ENCODE peak calls at places on chromosomes 11 and 22, in eight cellular contexts. One of them, this sample, is unnamed.

GRCh38 chr22:39527481-39527961 is 5.0 kb downstream of the RPS19BP1 start:
- DNase-seq in CMK: no peak
- DNase-seq in HFFc6: no peak
- DNase-seq in activated CD4-positive, alpha-beta T cell treated with anti-CD3 and anti-CD28 coated beads, Interleukin-2, amount 50 U/mL, for 24 hours: no peak
- DNase-seq in skeletal muscle cell: no peak
- DNase-seq in T-helper 9 cell: no peak
- DNase-seq in fibroblast of mammary gland: no peak
- DNase-seq in heart right ventricle: no peak
- DNase-seq in this sample: no peak

GRCh38 chr11:57407521-57407920 is 17.1 kb upstream of the PRG2 start:
- DNase-seq in CMK: no peak
- DNase-seq in HFFc6: no peak
- DNase-seq in activated CD4-positive, alpha-beta T cell treated with anti-CD3 and anti-CD28 coated beads, Interleukin-2, amount 50 U/mL, for 24 hours: no peak
- DNase-seq in skeletal muscle cell: no peak
- DNase-seq in T-helper 9 cell: no peak
- DNase-seq in fibroblast of mammary gland: no peak
- DNase-seq in heart right ventricle: no peak
- DNase-seq in this sample: no peak

GRCh38 chr11:113521737-113522517 is 46.7 kb upstream of the DRD2 start:
- DNase-seq in CMK: no peak
- DNase-seq in HFFc6: no peak
- DNase-seq in activated CD4-positive, alpha-beta T cell treated with anti-CD3 and anti-CD28 coated beads, Interleukin-2, amount 50 U/mL, for 24 hours: no peak
- DNase-seq in skeletal muscle cell: no peak
- DNase-seq in T-helper 9 cell: no peak
- DNase-seq in fibroblast of mammary gland: no peak
- DNase-seq in heart right ventricle: no peak
- DNase-seq in this sample: no peak

GRCh38 chr11:1772270-1773130 is 8.8 kb upstream of the CTSD start:
- DNase-seq in CMK: peak; percentile 58
- DNase-seq in HFFc6: peak; percentile 89
- DNase-seq in activated CD4-positive, alpha-beta T cell treated with anti-CD3 and anti-CD28 coated beads, Interleukin-2, amount 50 U/mL, for 24 hours: peak; percentile 35
- DNase-seq in skeletal muscle cell: peak; percentile 92
- DNase-seq in T-helper 9 cell: no peak
- DNase-seq in fibroblast of mammary gland: peak; percentile 93
- DNase-seq in heart right ventricle: peak; percentile 34
- DNase-seq in this sample: peak; percentile 28

GRCh38 chr11:96464695-96465307 is 75.0 kb downstream of the JRKL start:
- DNase-seq in CMK: peak; percentile 52
- DNase-seq in HFFc6: peak; percentile 70
- DNase-seq in activated CD4-positive, alpha-beta T cell treated with anti-CD3 and anti-CD28 coated beads, Interleukin-2, amount 50 U/mL, for 24 hours: no peak
- DNase-seq in skeletal muscle cell: peak; percentile 38
- DNase-seq in T-helper 9 cell: no peak
- DNase-seq in fibroblast of mammary gland: peak; percentile 80
- DNase-seq in heart right ventricle: no peak
- DNase-seq in this sample: no peak

GRCh38 chr11:96748639-96749370 is 359.0 kb downstream of the JRKL start:
- DNase-seq in CMK: no peak
- DNase-seq in HFFc6: peak; percentile 69
- DNase-seq in activated CD4-positive, alpha-beta T cell treated with anti-CD3 and anti-CD28 coated beads, Interleukin-2, amount 50 U/mL, for 24 hours: no peak
- DNase-seq in skeletal muscle cell: peak; percentile 4
- DNase-seq in T-helper 9 cell: no peak
- DNase-seq in fibroblast of mammary gland: peak; percentile 45
- DNase-seq in heart right ventricle: no peak
- DNase-seq in this sample: no peak

GRCh38 chr11:1125803-1126202 is 31.9 kb upstream of the MUC5AC start:
- DNase-seq in CMK: no peak
- DNase-seq in HFFc6: no peak
- DNase-seq in activated CD4-positive, alpha-beta T cell treated with anti-CD3 and anti-CD28 coated beads, Interleukin-2, amount 50 U/mL, for 24 hours: no peak
- DNase-seq in skeletal muscle cell: no peak
- DNase-seq in T-helper 9 cell: no peak
- DNase-seq in fibroblast of mammary gland: no peak
- DNase-seq in heart right ventricle: no peak
- DNase-seq in this sample: no peak

GRCh38 chr11:95477981-95478380 is 247.0 kb upstream of the SESN3 start:
- DNase-seq in CMK: no peak
- DNase-seq in HFFc6: no peak
- DNase-seq in activated CD4-positive, alpha-beta T cell treated with anti-CD3 and anti-CD28 coated beads, Interleukin-2, amount 50 U/mL, for 24 hours: no peak
- DNase-seq in skeletal muscle cell: no peak
- DNase-seq in T-helper 9 cell: no peak
- DNase-seq in fibroblast of mammary gland: no peak
- DNase-seq in heart right ventricle: no peak
- DNase-seq in this sample: no peak

GRCh38 chr11:73469401-73469800 is 93.2 kb downstream of the RELT start:
- DNase-seq in CMK: no peak
- DNase-seq in HFFc6: no peak
- DNase-seq in activated CD4-positive, alpha-beta T cell treated with anti-CD3 and anti-CD28 coated beads, Interleukin-2, amount 50 U/mL, for 24 hours: no peak
- DNase-seq in skeletal muscle cell: no peak
- DNase-seq in T-helper 9 cell: no peak
- DNase-seq in fibroblast of mammary gland: no peak
- DNase-seq in heart right ventricle: no peak
- DNase-seq in this sample: no peak

GRCh38 chr11:107801641-107802040 is 56.9 kb downstream of the SLC35F2 start:
- DNase-seq in CMK: no peak
- DNase-seq in HFFc6: no peak
- DNase-seq in activated CD4-positive, alpha-beta T cell treated with anti-CD3 and anti-CD28 coated beads, Interleukin-2, amount 50 U/mL, for 24 hours: no peak
- DNase-seq in skeletal muscle cell: no peak
- DNase-seq in T-helper 9 cell: no peak
- DNase-seq in fibroblast of mammary gland: no peak
- DNase-seq in heart right ventricle: no peak
- DNase-seq in this sample: no peak

GRCh38 chr11:66861051-66861773 is 4.3 kb downstream of the LRFN4 start:
- DNase-seq in CMK: no peak
- DNase-seq in HFFc6: no peak
- DNase-seq in activated CD4-positive, alpha-beta T cell treated with anti-CD3 and anti-CD28 coated beads, Interleukin-2, amount 50 U/mL, for 24 hours: no peak
- DNase-seq in skeletal muscle cell: no peak
- DNase-seq in T-helper 9 cell: no peak
- DNase-seq in fibroblast of mammary gland: no peak
- DNase-seq in heart right ventricle: no peak
- DNase-seq in this sample: no peak

GRCh38 chr11:12166299-12167092 is 56.1 kb downstream of the MICAL2 start:
- DNase-seq in CMK: no peak
- DNase-seq in HFFc6: no peak
- DNase-seq in activated CD4-positive, alpha-beta T cell treated with anti-CD3 and anti-CD28 coated beads, Interleukin-2, amount 50 U/mL, for 24 hours: no peak
- DNase-seq in skeletal muscle cell: no peak
- DNase-seq in T-helper 9 cell: no peak
- DNase-seq in fibroblast of mammary gland: no peak
- DNase-seq in heart right ventricle: no peak
- DNase-seq in this sample: no peak

GRCh38 chr22:46854125-46854870 is 91.8 kb downstream of the TBC1D22A start:
- DNase-seq in CMK: no peak
- DNase-seq in HFFc6: no peak
- DNase-seq in activated CD4-positive, alpha-beta T cell treated with anti-CD3 and anti-CD28 coated beads, Interleukin-2, amount 50 U/mL, for 24 hours: no peak
- DNase-seq in skeletal muscle cell: no peak
- DNase-seq in T-helper 9 cell: no peak
- DNase-seq in fibroblast of mammary gland: no peak
- DNase-seq in heart right ventricle: peak; percentile 53
- DNase-seq in this sample: no peak

GRCh38 chr11:117677729-117678310 is 119.2 kb downstream of the DSCAML1 start:
- DNase-seq in CMK: no peak
- DNase-seq in HFFc6: no peak
- DNase-seq in activated CD4-positive, alpha-beta T cell treated with anti-CD3 and anti-CD28 coated beads, Interleukin-2, amount 50 U/mL, for 24 hours: no peak
- DNase-seq in skeletal muscle cell: no peak
- DNase-seq in T-helper 9 cell: no peak
- DNase-seq in fibroblast of mammary gland: no peak
- DNase-seq in heart right ventricle: no peak
- DNase-seq in this sample: no peak

GRCh38 chr22:29454186-29454745 is 15.9 kb downstream of the RFPL1 start:
- DNase-seq in CMK: no peak
- DNase-seq in HFFc6: no peak
- DNase-seq in activated CD4-positive, alpha-beta T cell treated with anti-CD3 and anti-CD28 coated beads, Interleukin-2, amount 50 U/mL, for 24 hours: no peak
- DNase-seq in skeletal muscle cell: no peak
- DNase-seq in T-helper 9 cell: no peak
- DNase-seq in fibroblast of mammary gland: no peak
- DNase-seq in heart right ventricle: no peak
- DNase-seq in this sample: no peak

GRCh38 chr11:117221775-117222517 is 9.9 kb downstream of the PCSK7 start:
- DNase-seq in CMK: no peak
- DNase-seq in HFFc6: peak; percentile 52
- DNase-seq in activated CD4-positive, alpha-beta T cell treated with anti-CD3 and anti-CD28 coated beads, Interleukin-2, amount 50 U/mL, for 24 hours: no peak
- DNase-seq in skeletal muscle cell: peak; percentile 56
- DNase-seq in T-helper 9 cell: no peak
- DNase-seq in fibroblast of mammary gland: peak; percentile 83
- DNase-seq in heart right ventricle: peak; percentile 71
- DNase-seq in this sample: no peak